ENCODE peak calls at places on chromosome 15, in five cellular contexts. B is GM13976, N is DND-41, F is cardiac fibroblast, I is lower leg skin. U is an unnamed sample.
A peak's percentile ranks its signal among the peaks of the same experiment; 100 is the strongest.

GRCh38 chr15:51801391-51801835 is 28.0 kb upstream of the TMOD3 start:
- DNase-seq in N (no peak), F (peak; percentile 64), B (peak; percentile 26), I (no peak), U (no peak)

GRCh38 chr15:77818484-77819270 is 186.0 kb upstream of the LINGO1 start:
- DNase-seq in B (no peak), I (no peak), N (no peak), F (no peak), U (no peak)

GRCh38 chr15:35329521-35329921 is 216.4 kb downstream of the DPH6 start:
- DNase-seq in F (no peak), B (no peak), I (no peak), N (no peak), U (no peak)

GRCh38 chr15:38010390-38010789 is 76.0 kb downstream of the TMCO5A start:
- DNase-seq in N (no peak), B (no peak), F (no peak), I (no peak), U (no peak)

GRCh38 chr15:80934761-80935221 is 54.8 kb downstream of the MESD start:
- DNase-seq in B (no peak), I (no peak), F (peak; percentile 88), N (no peak), U (peak; percentile 28)

GRCh38 chr15:52112203-52112750 is 298 bp downstream of the BCL2L10 start:
- DNase-seq in I (no peak), N (no peak), B (peak; percentile 73), F (no peak), U (no peak)

GRCh38 chr15:59247364-59247763 is 40.7 kb downstream of the LDHAL6B start:
- DNase-seq in I (peak; percentile 41), F (peak; percentile 84), N (peak; percentile 31), B (no peak), U (peak; percentile 62)

GRCh38 chr15:88904808-88905327 is 8.3 kb downstream of the MFGE8 start:
- DNase-seq in B (peak; percentile 86), N (peak; percentile 79), I (peak; percentile 86), F (peak; percentile 82), U (peak; percentile 68)

GRCh38 chr15:79025201-79025600 is 65.4 kb downstream of the RASGRF1 start:
- DNase-seq in N (peak; percentile 48), B (no peak), F (no peak), I (no peak), U (no peak)
- TF ChIP-seq CTCF in N (peak; percentile 48), B (no peak), F (no peak), I (no peak), U (no peak)

GRCh38 chr15:63461230-63461629 is 43.2 kb upstream of the USP3 start:
- DNase-seq in N (no peak), I (no peak), F (no peak), B (no peak), U (no peak)
- TF ChIP-seq CTCF in N (no peak), I (no peak), F (peak; percentile 21), B (no peak), U (no peak)

GRCh38 chr15:67818464-67818863 is 6.8 kb upstream of the SKOR1 start:
- DNase-seq in I (no peak), B (no peak), N (no peak), F (no peak), U (no peak)
- TF ChIP-seq CTCF in I (no peak), B (no peak), N (no peak), F (no peak), U (no peak)

GRCh38 chr15:32941823-32942222 is 224.0 kb downstream of the GREM1 start:
- DNase-seq in N (no peak), B (no peak), F (no peak), I (no peak), U (no peak)

GRCh38 chr15:32935139-32935538 is 217.3 kb downstream of the GREM1 start:
- DNase-seq in B (no peak), N (no peak), I (no peak), F (no peak), U (no peak)

GRCh38 chr15:32933241-32933640 is 215.4 kb downstream of the GREM1 start:
- DNase-seq in I (no peak), F (no peak), B (no peak), N (no peak), U (no peak)

DNA sequence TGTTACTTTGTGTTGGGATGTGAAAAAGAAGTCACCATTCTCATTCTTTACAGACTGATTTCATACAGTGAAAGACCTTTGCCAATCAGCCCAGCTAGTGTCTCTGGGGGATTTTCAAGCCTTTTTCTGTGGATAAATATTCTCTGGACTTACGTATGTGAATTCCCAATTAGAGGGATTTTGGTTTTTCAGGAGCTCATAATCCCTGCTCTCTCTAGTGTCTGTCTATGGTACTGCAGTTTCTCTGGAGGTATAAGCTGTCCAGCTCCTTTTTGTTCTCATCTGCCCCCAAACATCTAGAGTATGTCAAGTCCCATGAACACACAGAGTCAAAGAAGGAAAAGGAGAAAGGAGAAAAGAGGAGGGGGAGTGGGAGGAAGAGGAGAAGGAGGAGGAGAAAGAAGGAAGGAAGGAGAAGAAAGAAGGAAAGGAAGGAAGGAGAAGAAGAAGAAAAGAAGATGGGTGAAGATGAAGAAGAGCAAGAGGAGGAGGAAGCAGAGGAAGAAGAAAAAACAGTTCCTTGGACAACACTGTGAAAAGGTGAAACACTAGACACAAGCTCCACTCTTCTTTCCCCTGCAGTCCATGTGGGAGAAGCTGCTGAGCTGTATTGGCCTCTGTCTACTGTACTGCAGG is 218.6 kb downstream of the GREM1 start:
- DNase-seq in N (no peak), F (peak; percentile 83), B (no peak), I (no peak), U (peak; percentile 50)
- TF ChIP-seq CTCF in N (peak; percentile 36), F (peak; percentile 79), B (no peak), I (no peak), U (peak; percentile 80)

GRCh38 chr15:85477730-85478129 is 97.3 kb downstream of the AKAP13 start:
- DNase-seq in F (peak; percentile 30), N (no peak), B (no peak), I (no peak), U (no peak)
- TF ChIP-seq CTCF in F (peak; percentile 8), N (no peak), B (no peak), I (no peak), U (peak; percentile 13)

DNA sequence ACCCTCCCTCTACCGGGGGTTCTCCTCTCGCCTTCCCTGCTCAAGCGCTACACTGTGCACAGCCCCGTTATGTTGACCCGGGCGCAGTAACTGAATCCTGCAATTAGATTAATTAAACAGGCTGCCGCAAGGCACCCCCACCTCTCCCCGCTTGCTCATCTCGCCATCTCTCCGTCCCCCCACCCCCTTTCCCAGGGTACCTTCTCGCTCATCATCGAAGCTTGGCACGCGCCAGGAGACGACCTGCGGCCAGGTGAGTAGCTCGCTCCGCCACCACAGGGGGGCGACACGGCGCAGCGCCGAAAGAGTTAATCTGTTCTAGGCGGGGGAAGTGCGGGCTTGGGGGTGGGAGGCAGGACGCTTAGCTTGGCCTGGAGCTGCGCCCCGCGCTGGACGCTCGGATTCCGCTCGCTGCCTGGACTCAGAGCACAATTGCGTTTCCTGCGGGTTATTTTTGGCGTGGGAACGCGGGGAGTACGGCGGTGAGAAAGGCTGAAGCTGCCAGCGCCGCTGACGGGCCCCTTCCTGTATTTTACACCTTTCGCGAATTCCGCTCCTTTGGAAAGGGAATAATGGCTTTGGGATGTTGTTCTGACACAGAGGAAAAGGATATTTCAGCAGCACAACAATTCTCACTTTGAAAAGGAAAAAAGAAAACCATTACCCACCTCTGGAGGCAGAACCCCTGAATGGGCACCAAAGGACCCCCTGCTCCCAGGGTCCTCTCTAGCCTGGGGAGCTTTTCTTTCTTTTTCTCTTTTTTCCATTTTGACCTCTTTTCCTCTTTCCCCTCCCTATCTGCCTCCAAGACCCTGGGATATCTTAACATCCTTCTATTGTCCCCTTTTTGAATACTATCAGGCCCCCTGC is 1.5 kb downstream of the DLL4 start:
- DNase-seq in N (no peak), F (peak; percentile 42), B (peak; percentile 81), I (no peak), U (no peak)
- TF ChIP-seq CTCF in N (peak; percentile 27), F (peak; percentile 41), B (peak; percentile 82), I (no peak), U (peak; percentile 75)

DNA sequence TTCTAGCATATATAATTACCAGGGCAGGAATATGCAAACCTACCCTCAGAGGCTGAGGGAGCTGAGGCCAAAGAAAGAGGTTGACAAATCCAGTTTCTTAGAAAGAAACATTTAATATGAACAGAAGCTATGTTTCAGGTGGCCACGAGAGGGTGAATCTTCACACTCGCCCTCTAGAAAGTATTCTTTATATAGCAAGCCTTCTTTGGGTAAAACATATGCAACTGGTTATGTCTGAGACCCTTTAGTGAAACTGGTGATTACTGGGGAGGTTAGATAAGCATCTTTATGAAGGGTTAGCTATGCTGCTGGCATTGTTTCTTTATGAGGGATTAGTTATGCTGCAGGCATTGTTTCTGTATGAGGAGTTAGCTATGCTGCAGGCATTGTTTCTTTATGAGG is 50.7 kb upstream of the GOLGA6L2 start:
- DNase-seq in N (peak; percentile 26), B (no peak), I (no peak), F (no peak), U (peak; percentile 8)
- TF ChIP-seq CTCF in N (peak; percentile 69), B (peak; percentile 12), I (no peak), F (peak; percentile 27), U (peak; percentile 66)

GRCh38 chr15:83657549-83657948 is 3.6 kb downstream of the ADAMTSL3 start:
- DNase-seq in I (no peak), F (no peak), N (no peak), B (no peak), U (no peak)
- TF ChIP-seq CTCF in I (no peak), F (peak; percentile 25), N (peak; percentile 31), B (no peak), U (no peak)